ENCODE peak calls at places on chromosomes 5 and 9, in eight cellular contexts. I, G, X, H, N, U, W and M are unnamed samples. For H3K27me3, the result is how much of the 10 kb centered on the place peaks cover.

GRCh38 chr5:75648712-75649111 is 37.5 kb downstream of the ANKDD1B start:
- DNase-seq in G (no peak), I (no peak), U (no peak), H (no peak), X (no peak), W (no peak), N (peak), M (peak)

GRCh38 chr5:100789641-100790160 is 113.4 kb downstream of the ST8SIA4 start:
- DNase-seq in I (no peak), N (no peak), H (no peak), W (no peak), X (no peak), U (no peak), G (no peak), M (no peak)

GRCh38 chr5:120446068-120446492 is 18.0 kb upstream of the PRR16 start:
- DNase-seq in U (peak), G (no peak), H (no peak), X (no peak), W (peak), I (no peak), N (no peak), M (no peak)

GRCh38 chr5:122723606-122724352 is 51.1 kb upstream of the SNX2 start:
- DNase-seq in I (no peak), W (peak), N (no peak), G (no peak), U (peak), X (no peak), H (peak), M (no peak)

GRCh38 chr5:125357660-125358059 is 611.2 kb upstream of the ZNF608 start:
- DNase-seq in N (no peak), X (no peak), G (no peak), H (no peak), W (peak), I (no peak), U (no peak), M (no peak)

GRCh38 chr5:141260458-141261237 is 15.5 kb downstream of the PCDHB15 start:
- DNase-seq in H (no peak), U (peak), N (no peak), W (no peak), I (peak), G (no peak), X (no peak), M (no peak)

GRCh38 chr9:135418161-135418560 is 61.4 kb upstream of the PPP1R26 start:
- DNase-seq in G (no peak), W (no peak), H (no peak), N (no peak), U (no peak), I (no peak), X (no peak), M (no peak)

GRCh38 chr5:40653221-40654022 is 26.3 kb upstream of the PTGER4 start:
- DNase-seq in X (no peak), N (no peak), W (no peak), G (no peak), U (no peak), I (no peak), H (no peak), M (no peak)

GRCh38 chr5:74386571-74387334 is 253.8 kb downstream of the ENC1 start:
- DNase-seq in G (no peak), W (peak), U (peak), H (no peak), X (peak), N (no peak), I (no peak), M (no peak)

GRCh38 chr5:178182158-178182876 is 4.9 kb downstream of the GMCL2 start:
- DNase-seq in X (no peak), U (no peak), I (no peak), G (no peak), H (no peak), N (peak), W (no peak), M (no peak)

GRCh38 chr5:169431386-169431785 is 130.4 kb upstream of the SLIT3 start:
- DNase-seq in X (no peak), I (no peak), N (no peak), H (no peak), G (no peak), U (no peak), W (no peak), M (no peak)

GRCh38 chr5:107468286-107468685 is 202.5 kb downstream of the EFNA5 start:
- DNase-seq in I (no peak), N (no peak), G (no peak), U (peak), W (no peak), H (no peak), X (no peak), M (no peak)

GRCh38 chr5:71810456-71811181 is 91.5 kb downstream of the CARTPT start:
- DNase-seq in I (no peak), N (no peak), U (no peak), G (no peak), W (no peak), X (no peak), H (no peak), M (no peak)

GRCh38 chr5:155989884-155990283 is 337.1 kb upstream of the SGCD start:
- DNase-seq in W (no peak), I (no peak), N (no peak), U (no peak), H (no peak), X (no peak), G (no peak), M (no peak)

GRCh38 chr5:53256746-53257145 is 147.2 kb upstream of the MOCS2 start:
- DNase-seq in I (no peak), N (peak), U (peak), G (no peak), X (peak), H (no peak), W (peak), M (no peak)

GRCh38 chr5:7897014-7897600 is 28.2 kb downstream of the MTRR start:
- DNase-seq in W (peak), I (peak), G (no peak), U (peak), N (peak), X (no peak), H (no peak), M (no peak)

GRCh38 chr9:1837453-1838084 is 177.6 kb upstream of the SMARCA2 start:
- DNase-seq in H (peak), X (no peak), I (peak), N (peak), G (no peak), U (no peak), W (peak), M (peak)

GRCh38 chr5:67306997-67307580 is 110.5 kb upstream of the CD180 start:
- DNase-seq in U (peak), X (no peak), G (no peak), N (no peak), W (no peak), H (no peak), I (peak), M (no peak)

GRCh38 chr5:35158627-35159369 is 71.5 kb downstream of the PRLR start:
- DNase-seq in G (no peak), X (no peak), N (no peak), H (no peak), U (no peak), W (no peak), I (no peak), M (no peak)

GRCh38 chr5:40841068-40841805 is at the start of gene CARD6:
- DNase-seq in I (no peak), W (no peak), U (no peak), G (no peak), H (no peak), N (peak), X (no peak), M (no peak)

GRCh38 chr5:175579742-175580432 is 78.0 kb upstream of the HRH2 start:
- DNase-seq in H (no peak), W (peak), I (no peak), X (no peak), G (no peak), U (peak), N (no peak), M (no peak)

GRCh38 chr9:89000973-89001916 is 10.0 kb downstream of the S1PR3 start:
- DNase-seq in G (peak), I (peak), W (peak), H (peak), X (no peak), U (peak), N (peak), M (peak)

GRCh38 chr9:135169709-135170226 is 82.3 kb downstream of the OLFM1 start:
- DNase-seq in X (no peak), I (no peak), U (no peak), N (no peak), H (no peak), W (no peak), G (no peak), M (no peak)

GRCh38 chr9:136615631-136616306 is 46.9 kb upstream of the EGFL7 start:
- DNase-seq in N (no peak), H (no peak), X (no peak), W (no peak), U (no peak), G (no peak), I (no peak), M (peak)

GRCh38 chr5:141695627-141696180 is 13.7 kb upstream of the ARAP3 start:
- DNase-seq in H (no peak), I (no peak), N (no peak), G (no peak), U (peak), X (no peak), W (peak), M (peak)

GRCh38 chr5:175822225-175822624 is 49.2 kb upstream of the CPLX2 start:
- DNase-seq in I (no peak), N (no peak), H (no peak), W (no peak), U (no peak), X (no peak), G (peak), M (no peak)

GRCh38 chr5:167579701-167580045 is 711.8 kb upstream of the WWC1 start:
- DNase-seq in N (no peak), U (peak), H (no peak), W (no peak), X (no peak), I (no peak), G (no peak), M (no peak)
- H3K9ac ChIP-seq in N (no peak), U (no peak), H (no peak), W (no peak), X (no peak), I (no peak), G (no peak), M (no peak)

GRCh38 chr5:135040331-135041144 is 6.5 kb upstream of the PITX1 start:
- DNase-seq in U (no peak), I (peak), G (no peak), W (no peak), N (no peak), X (no peak), H (no peak), M (no peak)
- H3K27me3 ChIP-seq in U (half or more), I (half or more), G (under half), W (under half), N (under half), X (half or more), H (under half), M (half or more)

GRCh38 chr9:105694848-105695581 is 674 bp downstream of the TMEM38B start:
- DNase-seq in U (peak), N (peak), X (no peak), G (no peak), W (peak), H (peak), I (peak), M (peak)
- TF ChIP-seq CTCF in U (no peak), N (no peak), X (no peak), G (no peak), W (no peak), H (no peak), I (no peak), M (no peak)

GRCh38 chr5:149387982-149388381 is 8.9 kb upstream of the IL17B start:
- DNase-seq in N (no peak), H (no peak), X (no peak), U (peak), I (no peak), G (no peak), W (no peak), M (no peak)

GRCh38 chr5:149387081-149387611 is 8.1 kb upstream of the IL17B start:
- DNase-seq in W (no peak), I (no peak), H (no peak), N (no peak), X (no peak), U (peak), G (no peak), M (no peak)

GRCh38 chr5:149386166-149386565 is 7.1 kb upstream of the IL17B start:
- DNase-seq in U (no peak), X (no peak), G (no peak), W (no peak), H (no peak), N (no peak), I (no peak), M (no peak)

GRCh38 chr5:149389552-149390495 is 10.7 kb upstream of the IL17B start:
- DNase-seq in X (no peak), G (no peak), U (no peak), H (no peak), I (no peak), N (no peak), W (no peak), M (no peak)

GRCh38 chr5:149388498-149389190 is 9.6 kb upstream of the IL17B start:
- DNase-seq in I (no peak), H (no peak), G (no peak), W (no peak), U (no peak), X (no peak), N (no peak), M (no peak)
- H3K9ac ChIP-seq in I (no peak), H (no peak), G (no peak), W (no peak), U (no peak), X (no peak), N (no peak), M (no peak)

GRCh38 chr5:154476343-154477213 is 1.4 kb downstream of the HAND1 start:
- DNase-seq in G (no peak), I (peak), U (no peak), H (no peak), N (no peak), X (no peak), W (no peak), M (no peak)

GRCh38 chr5:154475613-154476342 is 2.2 kb downstream of the HAND1 start:
- DNase-seq in I (peak), G (no peak), U (no peak), X (no peak), H (no peak), N (no peak), W (no peak), M (no peak)

GRCh38 chr5:154473581-154474266 is 4.3 kb downstream of the HAND1 start:
- DNase-seq in I (peak), G (no peak), H (no peak), U (no peak), X (no peak), W (no peak), N (no peak), M (no peak)

GRCh38 chr5:154474267-154474956 is 3.6 kb downstream of the HAND1 start:
- DNase-seq in I (peak), N (no peak), G (no peak), X (no peak), H (no peak), W (no peak), U (no peak), M (no peak)

GRCh38 chr5:154474957-154475334 is 3.1 kb downstream of the HAND1 start:
- DNase-seq in W (no peak), U (no peak), G (no peak), X (no peak), I (no peak), N (no peak), H (no peak), M (no peak)
- H3K27me3 ChIP-seq in W (half or more), U (half or more), G (under half), X (half or more), I (half or more), N (half or more), H (half or more), M (half or more)

GRCh38 chr5:78983601-78984000 is 1.5 kb downstream of the ARSB start:
- DNase-seq in X (no peak), I (no peak), H (no peak), U (no peak), G (no peak), W (no peak), N (no peak), M (no peak)

GRCh38 chr5:78984611-78985406 is at the start of gene ARSB:
- DNase-seq in W (peak), U (peak), H (peak), G (peak), I (peak), X (no peak), N (peak), M (peak)

GRCh38 chr5:78989080-78989479 is 4.0 kb upstream of the ARSB start:
- DNase-seq in U (no peak), N (no peak), I (no peak), X (no peak), G (no peak), H (no peak), W (no peak), M (no peak)

GRCh38 chr5:78984020-78984610 is 995 bp downstream of the ARSB start:
- DNase-seq in H (peak), I (peak), W (no peak), G (no peak), X (no peak), N (no peak), U (peak), M (no peak)

DNA sequence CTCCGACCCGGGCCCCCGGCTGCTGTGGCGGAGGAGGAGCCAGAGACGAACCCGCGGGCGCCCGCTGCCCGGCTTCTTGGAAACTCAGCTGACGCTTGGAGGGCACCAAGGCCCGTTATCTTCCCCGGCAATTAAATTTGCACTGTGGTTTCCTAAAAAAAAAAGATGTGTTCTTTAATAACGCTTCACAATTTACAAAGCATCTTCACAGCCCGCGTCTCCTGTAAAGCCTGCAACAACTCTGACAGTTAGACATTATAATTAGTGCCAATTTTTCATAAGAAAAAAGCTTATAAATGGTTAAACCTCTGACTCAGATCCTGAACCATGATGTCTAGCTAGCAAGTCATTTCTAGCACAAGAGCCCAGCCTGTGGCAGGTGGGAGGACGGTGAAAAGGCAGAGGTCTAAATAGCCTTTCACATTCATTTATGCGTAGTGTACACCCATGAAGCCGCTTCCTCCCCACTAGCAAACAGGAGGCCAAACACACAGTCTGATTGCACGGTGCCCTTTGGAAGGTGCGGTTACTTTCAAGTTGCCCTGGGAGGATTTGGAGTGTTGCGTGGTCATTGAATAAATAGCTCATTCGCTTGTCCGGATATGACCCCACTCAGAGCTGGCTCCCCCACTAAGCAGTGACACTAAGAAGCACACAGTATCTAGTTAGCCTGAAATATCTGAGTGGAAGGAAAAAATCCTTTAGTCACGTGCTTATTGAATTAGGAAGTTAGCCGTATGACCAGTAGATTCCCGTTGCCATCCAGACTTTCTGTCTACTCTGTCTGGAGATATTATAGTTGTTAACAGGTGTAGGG is 505 bp upstream of the ARSB start:
- DNase-seq in G (no peak), N (no peak), H (peak), X (no peak), W (peak), I (peak), U (peak), M (peak)
- TF ChIP-seq CTCF in G (no peak), N (no peak), H (no peak), X (no peak), W (no peak), I (no peak), U (no peak), M (no peak)